ENCODE peak calls at places on chromosomes 16 and 17, in five cellular contexts. L, M, X, K and W are unnamed samples.

GRCh38 chr17:59547131-59547915 is 18.1 kb upstream of the DHX40 start:
- DNase-seq in K (peak), X (no peak), L (no peak), M (no peak), W (peak)

GRCh38 chr17:82020874-82021727 is 1.6 kb downstream of the CENPX start:
- DNase-seq in X (peak), K (peak), M (peak), L (peak), W (peak)

GRCh38 chr16:71565812-71566700 is 10.8 kb downstream of the TAT start:
- DNase-seq in M (no peak), X (no peak), L (no peak), K (no peak), W (no peak)

GRCh38 chr17:78789149-78789662 is 7.1 kb upstream of the CYTH1 start:
- DNase-seq in K (no peak), M (no peak), L (no peak), X (no peak), W (no peak)

GRCh38 chr16:88303890-88304819 is 78.6 kb upstream of the ZNF469 start:
- DNase-seq in K (peak), X (peak), M (no peak), L (no peak), W (peak)

GRCh38 chr16:71647391-71647790 is 21.4 kb downstream of the MARVELD3 start:
- DNase-seq in L (no peak), M (no peak), K (no peak), X (no peak), W (no peak)

GRCh38 chr17:75128694-75129505 is 2.6 kb downstream of the NT5C start:
- DNase-seq in K (no peak), L (no peak), M (no peak), X (no peak), W (no peak)

GRCh38 chr16:66682271-66682670 is 14.3 kb downstream of the CMTM4 start:
- DNase-seq in M (no peak), K (no peak), X (no peak), L (no peak), W (no peak)

GRCh38 chr16:26614102-26614864 is 452.4 kb upstream of the C16orf82 start:
- DNase-seq in K (no peak), M (no peak), L (no peak), X (no peak), W (no peak)

GRCh38 chr17:57355090-57355859 is 99.0 kb downstream of the MSI2 start:
- DNase-seq in M (peak), X (no peak), K (no peak), L (no peak), W (no peak)

GRCh38 chr17:51487947-51488346 is 227.6 kb downstream of the UTP18 start:
- DNase-seq in L (no peak), K (no peak), X (peak), M (no peak), W (no peak)

GRCh38 chr17:67246648-67247415 is 1.8 kb upstream of the HELZ start:
- DNase-seq in M (peak), X (peak), K (no peak), L (peak), W (peak)

GRCh38 chr16:66425651-66426050 is 1.4 kb upstream of the BEAN1 start:
- DNase-seq in K (no peak), X (no peak), L (no peak), M (no peak), W (no peak)

GRCh38 chr16:81678326-81679095 is 100.6 kb upstream of the PLCG2 start:
- DNase-seq in X (no peak), M (no peak), L (no peak), K (no peak), W (no peak)

GRCh38 chr17:36611345-36612072 is 10.1 kb downstream of the MRM1 start:
- DNase-seq in M (no peak), L (no peak), X (peak), K (peak), W (peak)

GRCh38 chr16:46607529-46607928 is 13.7 kb downstream of the SHCBP1 start:
- DNase-seq in M (no peak), L (no peak), X (peak), K (peak), W (peak)

GRCh38 chr16:12132290-12132689 is 155.8 kb downstream of the SNX29 start:
- DNase-seq in K (no peak), M (no peak), X (peak), L (no peak), W (peak)

GRCh38 chr16:6148361-6148760 is 1050.8 kb upstream of the EEF2KMT start:
- DNase-seq in X (no peak), K (no peak), L (no peak), M (no peak), W (no peak)

GRCh38 chr17:43920500-43921095 is 13.3 kb upstream of the MPP2 start:
- DNase-seq in X (no peak), M (no peak), K (no peak), L (no peak), W (no peak)

GRCh38 chr17:33964344-33964979 is 290.6 kb upstream of the CCL2 start:
- DNase-seq in M (peak), L (no peak), K (no peak), X (peak), W (no peak)

GRCh38 chr17:40361925-40362695 is 2.4 kb downstream of the GJD3 start:
- DNase-seq in M (no peak), K (no peak), L (no peak), X (no peak), W (no peak)

GRCh38 chr16:31355701-31356100 is 725 bp downstream of the ITGAX start:
- DNase-seq in X (no peak), L (no peak), K (no peak), M (no peak), W (no peak)
- H3K4me3 ChIP-seq in X (no peak), L (no peak), K (no peak), M (no peak), W (no peak)

DNA sequence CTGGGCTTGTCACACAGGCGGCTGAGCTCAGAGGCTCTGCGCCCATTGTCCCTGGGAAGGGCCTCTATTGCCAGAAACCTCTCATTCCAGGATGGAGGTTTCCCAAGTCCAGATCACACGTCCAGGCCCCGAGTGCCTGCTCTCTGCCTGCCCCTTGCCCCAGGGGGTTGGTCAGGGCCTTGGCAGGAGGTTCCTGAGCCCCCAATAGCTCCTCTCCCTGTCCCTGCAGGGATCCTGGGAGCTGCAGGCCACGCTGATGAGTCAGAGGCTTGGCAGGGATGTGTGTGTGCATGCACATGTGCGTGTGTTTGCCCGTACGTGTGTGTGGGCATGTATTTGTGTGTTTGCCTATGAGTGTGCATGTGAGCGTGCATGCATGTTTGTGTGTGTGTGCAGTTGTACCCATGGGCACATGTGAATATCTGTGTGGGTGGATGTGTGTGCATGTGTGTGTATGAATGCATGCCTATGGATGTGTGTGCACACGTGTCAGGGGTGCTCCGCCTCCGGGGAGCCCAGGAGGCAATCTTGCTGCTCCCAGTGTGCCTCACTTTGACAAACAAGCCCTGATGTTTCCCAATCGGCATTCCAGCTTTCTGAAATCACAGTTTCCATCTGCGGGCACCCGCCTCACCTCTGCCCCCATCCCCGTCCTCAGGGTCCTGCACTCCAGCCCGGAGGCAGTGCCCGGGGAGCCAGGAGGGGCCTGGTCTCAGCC is 98.4 kb upstream of the GSE1 start:
- DNase-seq in K (peak), M (no peak), L (peak), X (peak), W (peak)
- TF ChIP-seq CTCF in K (no peak), M (no peak), L (no peak), X (no peak), W (no peak)

GRCh38 chr17:61402073-61402541 is 2.5 kb downstream of the TBX2 start:
- DNase-seq in K (no peak), X (no peak), M (no peak), L (peak), W (no peak)

GRCh38 chr17:61400058-61400785 is 579 bp downstream of the TBX2 start:
- DNase-seq in X (peak), M (no peak), L (peak), K (peak), W (no peak)

GRCh38 chr17:61400786-61401279 is 1.2 kb downstream of the TBX2 start:
- DNase-seq in L (no peak), M (no peak), X (no peak), K (peak), W (no peak)

GRCh38 chr17:61402978-61403845 is 3.6 kb downstream of the TBX2 start:
- DNase-seq in M (no peak), X (no peak), L (peak), K (peak), W (no peak)

GRCh38 chr17:61401280-61402072 is 1.8 kb downstream of the TBX2 start:
- DNase-seq in K (peak), L (peak), X (no peak), M (no peak), W (no peak)
- H3K4me3 ChIP-seq in K (peak), L (no peak), X (peak), M (peak), W (peak)

GRCh38 chr16:80585764-80586163 is 45.0 kb downstream of the DYNLRB2 start:
- DNase-seq in K (no peak), M (no peak), X (no peak), L (no peak), W (no peak)

GRCh38 chr16:80583466-80583865 is 42.7 kb downstream of the DYNLRB2 start:
- DNase-seq in X (no peak), K (peak), M (no peak), L (no peak), W (peak)

GRCh38 chr16:80577485-80578280 is 36.9 kb downstream of the DYNLRB2 start:
- DNase-seq in M (no peak), L (no peak), K (no peak), X (peak), W (no peak)

GRCh38 chr16:80576343-80576912 is 35.6 kb downstream of the DYNLRB2 start:
- DNase-seq in L (no peak), M (no peak), X (no peak), K (no peak), W (no peak)

GRCh38 chr16:80580109-80580832 is 39.5 kb downstream of the DYNLRB2 start:
- DNase-seq in X (no peak), L (no peak), M (peak), K (peak), W (peak)
- TF ChIP-seq CTCF in X (no peak), L (no peak), M (no peak), K (no peak), W (no peak)

GRCh38 chr17:1732241-1733046 is 7.9 kb downstream of the WDR81 start:
- DNase-seq in X (no peak), M (no peak), K (no peak), L (no peak), W (no peak)

GRCh38 chr17:1733047-1733357 is 8.5 kb downstream of the WDR81 start:
- DNase-seq in K (no peak), M (peak), L (no peak), X (no peak), W (no peak)

GRCh38 chr17:1730004-1730344 is 5.5 kb downstream of the WDR81 start:
- DNase-seq in L (no peak), M (no peak), K (no peak), X (no peak), W (no peak)

GRCh38 chr17:1731194-1731506 is 6.6 kb downstream of the WDR81 start:
- DNase-seq in L (no peak), M (no peak), X (no peak), K (no peak), W (no peak)

GRCh38 chr17:1730345-1731193 is 6.1 kb downstream of the WDR81 start:
- DNase-seq in K (peak), L (no peak), M (no peak), X (peak), W (peak)
- H3K4me3 ChIP-seq in K (peak), L (no peak), M (no peak), X (no peak), W (no peak)

GRCh38 chr17:2218426-2218825 is 85.2 kb downstream of the SMG6 start:
- DNase-seq in K (no peak), X (no peak), M (no peak), L (no peak), W (no peak)

GRCh38 chr17:2214047-2214717 is 89.4 kb downstream of the SMG6 start:
- DNase-seq in K (peak), L (no peak), X (peak), M (peak), W (peak)

GRCh38 chr17:2213291-2213960 is 90.2 kb downstream of the SMG6 start:
- DNase-seq in L (no peak), X (no peak), M (no peak), K (peak), W (peak)

GRCh38 chr17:2214887-2215615 is 88.5 kb downstream of the SMG6 start:
- DNase-seq in X (no peak), M (peak), K (peak), L (no peak), W (peak)

GRCh38 chr17:2215616-2216364 is 87.8 kb downstream of the SMG6 start:
- DNase-seq in M (peak), L (no peak), K (peak), X (peak), W (peak)
- TF ChIP-seq CTCF in M (no peak), L (no peak), K (no peak), X (no peak), W (no peak)

GRCh38 chr16:30699615-30700099 is 686 bp downstream of the SRCAP start:
- DNase-seq in M (no peak), L (no peak), K (no peak), X (no peak), W (no peak)

GRCh38 chr16:30700971-30701370 is 2.0 kb downstream of the SRCAP start:
- DNase-seq in X (no peak), M (no peak), L (no peak), K (no peak), W (no peak)

GRCh38 chr16:30698816-30699614 is at the start of gene SRCAP:
- DNase-seq in M (peak), X (peak), K (peak), L (peak), W (peak)

GRCh38 chr16:30698139-30698815 is 694 bp upstream of the SRCAP start:
- DNase-seq in M (peak), L (peak), X (peak), K (peak), W (peak)

GRCh38 chr16:30700491-30700890 is 1.5 kb downstream of the SRCAP start:
- DNase-seq in X (peak), L (no peak), K (peak), M (no peak), W (peak)
- H3K4me3 ChIP-seq in X (no peak), L (no peak), K (peak), M (no peak), W (no peak)

GRCh38 chr17:17190188-17190587 is 15.9 kb downstream of the PLD6 start:
- DNase-seq in K (no peak), X (no peak), L (no peak), M (no peak), W (no peak)
- TF ChIP-seq CTCF in K (no peak), X (no peak), L (no peak), M (no peak), W (no peak)

DNA sequence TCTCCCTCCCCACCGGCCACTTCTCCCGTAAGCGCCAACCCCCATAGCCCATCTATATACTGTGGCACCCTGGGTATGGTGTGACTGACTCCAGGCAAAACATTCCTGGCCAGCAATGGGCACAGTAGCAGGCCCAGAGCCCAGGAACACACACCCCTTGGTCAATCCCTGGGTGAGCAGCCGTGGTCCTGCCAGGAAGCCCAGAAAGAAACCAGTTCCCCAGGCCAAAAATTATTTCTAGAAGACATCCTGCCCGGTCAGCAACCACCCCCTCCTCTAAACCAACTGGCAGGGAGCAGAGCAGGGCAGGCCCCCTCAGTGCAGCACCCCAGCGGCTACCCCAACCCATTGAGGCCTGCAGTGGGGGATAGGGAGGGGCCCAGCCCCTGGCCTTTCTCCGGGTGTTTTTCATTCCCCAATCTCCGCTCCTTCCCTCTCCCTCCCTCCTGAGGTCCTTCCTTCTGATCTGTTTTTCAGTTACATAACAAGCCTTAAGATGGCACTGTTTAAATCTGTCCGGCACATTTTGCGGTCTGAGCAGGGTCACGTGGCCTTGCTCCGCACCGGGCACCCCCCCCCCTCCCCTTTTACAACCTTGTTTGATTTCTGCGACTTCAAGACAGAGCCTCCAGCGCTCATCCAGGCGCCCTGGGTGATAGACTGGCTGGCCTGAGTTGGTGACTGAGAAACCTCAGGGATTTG is 2.0 kb downstream of the NPTX1 start:
- DNase-seq in L (no peak), X (peak), M (no peak), K (peak), W (peak)
- H3K4me3 ChIP-seq in L (no peak), X (no peak), M (no peak), K (peak), W (no peak)